ENCODE peak calls at places on chromosomes 7 and 10, in seven cellular contexts. U, L, W, A, D, T and J are unnamed samples.

GRCh38 chr10:122163182-122164027 is 107.7 kb upstream of the BTBD16 start:
- DNase-seq in U (peak; percentile 69), L (peak; percentile 11), W (no peak), A (no peak), D (peak; percentile 50), T (no peak), J (no peak)

GRCh38 chr7:13745530-13745929 is 243.9 kb downstream of the ETV1 start:
- DNase-seq in U (no peak), L (no peak), W (no peak), A (no peak), D (no peak), T (no peak), J (no peak)

GRCh38 chr7:91892821-91893340 is 12.4 kb upstream of the MTERF1 start:
- DNase-seq in U (no peak), L (no peak), W (no peak), A (no peak), D (no peak), T (no peak), J (no peak)

GRCh38 chr7:232571-233455 is 40.4 kb downstream of the FAM20C start:
- DNase-seq in U (no peak), L (no peak), W (no peak), A (no peak), D (no peak), T (no peak), J (no peak)

GRCh38 chr7:94431620-94432295 is 37.1 kb downstream of the COL1A2 start:
- DNase-seq in U (no peak), L (no peak), W (no peak), A (no peak), D (no peak), T (no peak), J (no peak)

GRCh38 chr7:105799006-105799405 is 77.4 kb downstream of the ATXN7L1 start:
- DNase-seq in U (no peak), L (no peak), W (no peak), A (no peak), D (no peak), T (no peak), J (no peak)

GRCh38 chr10:95297402-95297801 is 6.6 kb upstream of the PDLIM1 start:
- DNase-seq in U (no peak), L (no peak), W (no peak), A (no peak), D (no peak), T (no peak), J (no peak)

GRCh38 chr7:67455508-67455907 is 458.9 kb downstream of the TYW1 start:
- DNase-seq in U (no peak), L (no peak), W (no peak), A (no peak), D (no peak), T (no peak), J (no peak)

GRCh38 chr10:65235266-65235665 is 1690.6 kb upstream of the LRRTM3 start:
- DNase-seq in U (no peak), L (no peak), W (no peak), A (no peak), D (no peak), T (no peak), J (no peak)

GRCh38 chr7:115654384-115655181 is 376.0 kb downstream of the TFEC start:
- DNase-seq in U (no peak), L (no peak), W (no peak), A (no peak), D (no peak), T (no peak), J (no peak)

GRCh38 chr10:4459531-4459930 is 366.5 kb upstream of the AKR1E2 start:
- DNase-seq in U (peak; percentile 16), L (no peak), W (no peak), A (no peak), D (no peak), T (no peak), J (no peak)

GRCh38 chr10:30454744-30455498 is 20.9 kb downstream of the MAP3K8 start:
- DNase-seq in U (peak; percentile 74), L (no peak), W (no peak), A (no peak), D (no peak), T (no peak), J (no peak)

GRCh38 chr10:31947144-31947926 is 18.7 kb upstream of the ARHGAP12 start:
- DNase-seq in U (peak; percentile 87), L (no peak), W (peak; percentile 53), A (no peak), D (no peak), T (no peak), J (no peak)

GRCh38 chr7:143284591-143285453 is at the start of gene TMEM139:
- DNase-seq in U (no peak), L (no peak), W (no peak), A (no peak), D (peak; percentile 13), T (no peak), J (no peak)

GRCh38 chr10:125980521-125980920 is 84.2 kb downstream of the FANK1 start:
- DNase-seq in U (no peak), L (no peak), W (no peak), A (no peak), D (no peak), T (no peak), J (no peak)

GRCh38 chr7:79822620-79823240 is 311.9 kb upstream of the GNAI1 start:
- DNase-seq in U (no peak), L (no peak), W (no peak), A (no peak), D (no peak), T (no peak), J (no peak)

GRCh38 chr7:27647052-27647451 is 15.6 kb downstream of the HIBADH start:
- DNase-seq in U (peak; percentile 75), L (no peak), W (no peak), A (no peak), D (no peak), T (no peak), J (no peak)

GRCh38 chr10:91511549-91512330 is 101.6 kb downstream of the HECTD2 start:
- DNase-seq in U (no peak), L (no peak), W (no peak), A (no peak), D (no peak), T (no peak), J (no peak)

GRCh38 chr10:103513383-103514060 is 20.0 kb downstream of the NEURL1 start:
- DNase-seq in U (no peak), L (no peak), W (no peak), A (no peak), D (no peak), T (peak; percentile 54), J (no peak)

GRCh38 chr10:97689637-97690036 is 2.6 kb upstream of the AVPI1 start:
- DNase-seq in U (no peak), L (no peak), W (no peak), A (no peak), D (no peak), T (no peak), J (peak; percentile 31)

GRCh38 chr10:21515581-21516269 is 9.8 kb downstream of the SKIDA1 start:
- DNase-seq in U (no peak), L (no peak), W (no peak), A (no peak), D (no peak), T (no peak), J (no peak)

GRCh38 chr10:109277456-109277855 is 645.9 kb downstream of the XPNPEP1 start:
- DNase-seq in U (no peak), L (no peak), W (no peak), A (no peak), D (no peak), T (no peak), J (no peak)

GRCh38 chr7:94662548-94662947 is 6.6 kb upstream of the SGCE start:
- DNase-seq in U (no peak), L (no peak), W (no peak), A (no peak), D (no peak), T (no peak), J (no peak)

GRCh38 chr7:28956608-28957063 is 1.5 kb downstream of the TRIL start:
- DNase-seq in U (peak; percentile 76), L (peak; percentile 39), W (peak; percentile 96), A (no peak), D (peak; percentile 68), T (no peak), J (peak; percentile 18)

GRCh38 chr7:23075571-23075970 is 30.0 kb upstream of the KLHL7 start:
- DNase-seq in U (no peak), L (no peak), W (no peak), A (no peak), D (no peak), T (no peak), J (no peak)

GRCh38 chr7:2116086-2116810 is 116.5 kb downstream of the MAD1L1 start:
- DNase-seq in U (peak; percentile 51), L (no peak), W (no peak), A (no peak), D (peak; percentile 27), T (no peak), J (no peak)

GRCh38 chr10:77400041-77400440 is 237.6 kb downstream of the KCNMA1 start:
- DNase-seq in U (no peak), L (no peak), W (no peak), A (no peak), D (no peak), T (no peak), J (no peak)

GRCh38 chr10:48496831-48497792 is 107.8 kb downstream of the ARHGAP22 start:
- DNase-seq in U (peak; percentile 72), L (no peak), W (no peak), A (no peak), D (no peak), T (peak; percentile 50), J (no peak)

GRCh38 chr7:31747553-31747952 is 60.5 kb downstream of the PPP1R17 start:
- DNase-seq in U (no peak), L (no peak), W (no peak), A (no peak), D (no peak), T (no peak), J (no peak)

GRCh38 chr7:31707089-31707488 is 20.1 kb downstream of the PPP1R17 start:
- DNase-seq in U (no peak), L (no peak), W (no peak), A (no peak), D (no peak), T (no peak), J (no peak)

GRCh38 chr7:37420931-37421330 is 27.7 kb downstream of the ELMO1 start:
- DNase-seq in U (no peak), L (no peak), W (no peak), A (no peak), D (no peak), T (no peak), J (no peak)